ENCODE peak calls at places on chromosomes 2 and 18, in ten cellular contexts. One of them, this sample, is unnamed. For H3K9me3, the result is how much of the 10 kb centered on the place peaks cover.

GRCh38 chr2:209472386-209472832 is 48.6 kb downstream of the MAP2 start:
- DNase-seq in GM23248: peak
- DNase-seq in CD8-positive, alpha-beta T cell: no peak
- DNase-seq in CD4-positive, alpha-beta T cell: no peak
- DNase-seq in breast epithelium: no peak
- DNase-seq in cardiac muscle cell: peak
- DNase-seq in right lobe of liver: no peak
- DNase-seq in upper lobe of right lung: no peak
- DNase-seq in psoas muscle: no peak
- DNase-seq in CD8-positive, alpha-beta memory T cell: no peak
- DNase-seq in this sample: no peak

GRCh38 chr2:1099418-1099817 is 148.8 kb downstream of the SNTG2 start:
- DNase-seq in cardiac muscle cell: no peak
- DNase-seq in right lobe of liver: no peak
- DNase-seq in GM23248: no peak
- DNase-seq in psoas muscle: no peak
- DNase-seq in breast epithelium: no peak
- DNase-seq in upper lobe of right lung: no peak
- DNase-seq in CD8-positive, alpha-beta memory T cell: no peak
- DNase-seq in CD8-positive, alpha-beta T cell: no peak
- DNase-seq in CD4-positive, alpha-beta T cell: no peak
- DNase-seq in this sample: no peak

GRCh38 chr2:211085056-211085680 is 528.8 kb downstream of the CPS1 start:
- DNase-seq in GM23248: peak
- DNase-seq in CD8-positive, alpha-beta T cell: no peak
- DNase-seq in CD4-positive, alpha-beta T cell: no peak
- DNase-seq in upper lobe of right lung: no peak
- DNase-seq in psoas muscle: no peak
- DNase-seq in right lobe of liver: no peak
- DNase-seq in breast epithelium: no peak
- DNase-seq in cardiac muscle cell: peak
- DNase-seq in CD8-positive, alpha-beta memory T cell: no peak
- DNase-seq in this sample: no peak

GRCh38 chr2:84338069-84338468 is 121.0 kb downstream of the SUCLG1 start:
- DNase-seq in right lobe of liver: no peak
- DNase-seq in CD8-positive, alpha-beta memory T cell: no peak
- DNase-seq in psoas muscle: no peak
- DNase-seq in CD4-positive, alpha-beta T cell: no peak
- DNase-seq in cardiac muscle cell: peak
- DNase-seq in CD8-positive, alpha-beta T cell: no peak
- DNase-seq in upper lobe of right lung: no peak
- DNase-seq in breast epithelium: no peak
- DNase-seq in GM23248: peak
- DNase-seq in this sample: no peak

GRCh38 chr2:60549250-60550150 is 4.0 kb downstream of the BCL11A start:
- DNase-seq in CD8-positive, alpha-beta memory T cell: no peak
- DNase-seq in right lobe of liver: peak
- DNase-seq in CD4-positive, alpha-beta T cell: no peak
- DNase-seq in breast epithelium: no peak
- DNase-seq in upper lobe of right lung: peak
- DNase-seq in cardiac muscle cell: peak
- DNase-seq in CD8-positive, alpha-beta T cell: no peak
- DNase-seq in psoas muscle: no peak
- DNase-seq in GM23248: peak
- DNase-seq in this sample: no peak

GRCh38 chr18:48931680-48932461 is 18.9 kb downstream of the SMAD7 start:
- DNase-seq in GM23248: peak
- DNase-seq in upper lobe of right lung: no peak
- DNase-seq in right lobe of liver: no peak
- DNase-seq in cardiac muscle cell: no peak
- DNase-seq in breast epithelium: no peak
- DNase-seq in psoas muscle: no peak
- DNase-seq in CD8-positive, alpha-beta T cell: no peak
- DNase-seq in CD4-positive, alpha-beta T cell: no peak
- DNase-seq in CD8-positive, alpha-beta memory T cell: no peak
- DNase-seq in this sample: no peak

GRCh38 chr2:197205590-197206215 is 104.9 kb downstream of the ANKRD44 start:
- DNase-seq in CD4-positive, alpha-beta T cell: peak
- DNase-seq in cardiac muscle cell: no peak
- DNase-seq in psoas muscle: no peak
- DNase-seq in CD8-positive, alpha-beta memory T cell: peak
- DNase-seq in right lobe of liver: no peak
- DNase-seq in upper lobe of right lung: no peak
- DNase-seq in GM23248: no peak
- DNase-seq in breast epithelium: no peak
- DNase-seq in CD8-positive, alpha-beta T cell: peak
- DNase-seq in this sample: peak

GRCh38 chr2:152825834-152826233 is 107.4 kb downstream of the ARL6IP6 start:
- DNase-seq in breast epithelium: no peak
- DNase-seq in CD8-positive, alpha-beta T cell: no peak
- DNase-seq in CD4-positive, alpha-beta T cell: no peak
- DNase-seq in CD8-positive, alpha-beta memory T cell: no peak
- DNase-seq in psoas muscle: no peak
- DNase-seq in upper lobe of right lung: no peak
- DNase-seq in right lobe of liver: no peak
- DNase-seq in GM23248: peak
- DNase-seq in cardiac muscle cell: peak
- DNase-seq in this sample: no peak

GRCh38 chr2:42764096-42764495 is at the start of gene OXER1:
- DNase-seq in right lobe of liver: no peak
- DNase-seq in CD8-positive, alpha-beta memory T cell: no peak
- DNase-seq in CD4-positive, alpha-beta T cell: no peak
- DNase-seq in upper lobe of right lung: no peak
- DNase-seq in psoas muscle: no peak
- DNase-seq in CD8-positive, alpha-beta T cell: no peak
- DNase-seq in breast epithelium: no peak
- DNase-seq in cardiac muscle cell: no peak
- DNase-seq in GM23248: no peak
- DNase-seq in this sample: no peak

GRCh38 chr2:27977623-27978312 is 87.2 kb downstream of the BABAM2 start:
- DNase-seq in GM23248: peak
- DNase-seq in right lobe of liver: no peak
- DNase-seq in breast epithelium: no peak
- DNase-seq in CD8-positive, alpha-beta memory T cell: no peak
- DNase-seq in upper lobe of right lung: no peak
- DNase-seq in cardiac muscle cell: peak
- DNase-seq in psoas muscle: peak
- DNase-seq in CD4-positive, alpha-beta T cell: no peak
- DNase-seq in CD8-positive, alpha-beta T cell: no peak
- DNase-seq in this sample: no peak

GRCh38 chr2:195674491-195675226 is 17.6 kb downstream of the SLC39A10 start:
- DNase-seq in right lobe of liver: no peak
- DNase-seq in breast epithelium: no peak
- DNase-seq in upper lobe of right lung: no peak
- DNase-seq in psoas muscle: no peak
- DNase-seq in CD4-positive, alpha-beta T cell: no peak
- DNase-seq in cardiac muscle cell: peak
- DNase-seq in CD8-positive, alpha-beta T cell: no peak
- DNase-seq in GM23248: peak
- DNase-seq in CD8-positive, alpha-beta memory T cell: no peak
- DNase-seq in this sample: no peak

GRCh38 chr2:85245891-85246290 is 81.9 kb downstream of the TGOLN2 start:
- DNase-seq in psoas muscle: no peak
- DNase-seq in CD8-positive, alpha-beta memory T cell: no peak
- DNase-seq in right lobe of liver: no peak
- DNase-seq in GM23248: peak
- DNase-seq in breast epithelium: peak
- DNase-seq in cardiac muscle cell: no peak
- DNase-seq in CD8-positive, alpha-beta T cell: no peak
- DNase-seq in CD4-positive, alpha-beta T cell: no peak
- DNase-seq in upper lobe of right lung: no peak
- DNase-seq in this sample: no peak

GRCh38 chr2:16406929-16407328 is 258.7 kb downstream of the CYRIA start:
- DNase-seq in CD4-positive, alpha-beta T cell: no peak
- DNase-seq in CD8-positive, alpha-beta T cell: no peak
- DNase-seq in upper lobe of right lung: no peak
- DNase-seq in psoas muscle: no peak
- DNase-seq in right lobe of liver: no peak
- DNase-seq in breast epithelium: no peak
- DNase-seq in GM23248: no peak
- DNase-seq in cardiac muscle cell: no peak
- DNase-seq in CD8-positive, alpha-beta memory T cell: no peak
- DNase-seq in this sample: no peak

GRCh38 chr2:2123259-2123658 is 207.8 kb downstream of the MYT1L start:
- DNase-seq in GM23248: no peak
- DNase-seq in breast epithelium: no peak
- DNase-seq in CD8-positive, alpha-beta memory T cell: no peak
- DNase-seq in psoas muscle: no peak
- DNase-seq in CD4-positive, alpha-beta T cell: no peak
- DNase-seq in right lobe of liver: no peak
- DNase-seq in CD8-positive, alpha-beta T cell: no peak
- DNase-seq in cardiac muscle cell: no peak
- DNase-seq in upper lobe of right lung: no peak
- DNase-seq in this sample: no peak

GRCh38 chr2:200380139-200380561 is 73.7 kb downstream of the SPATS2L start:
- DNase-seq in cardiac muscle cell: no peak
- DNase-seq in GM23248: no peak
- DNase-seq in CD4-positive, alpha-beta T cell: no peak
- DNase-seq in CD8-positive, alpha-beta memory T cell: no peak
- DNase-seq in right lobe of liver: no peak
- DNase-seq in upper lobe of right lung: no peak
- DNase-seq in breast epithelium: no peak
- DNase-seq in CD8-positive, alpha-beta T cell: no peak
- DNase-seq in psoas muscle: no peak
- DNase-seq in this sample: no peak

DNA sequence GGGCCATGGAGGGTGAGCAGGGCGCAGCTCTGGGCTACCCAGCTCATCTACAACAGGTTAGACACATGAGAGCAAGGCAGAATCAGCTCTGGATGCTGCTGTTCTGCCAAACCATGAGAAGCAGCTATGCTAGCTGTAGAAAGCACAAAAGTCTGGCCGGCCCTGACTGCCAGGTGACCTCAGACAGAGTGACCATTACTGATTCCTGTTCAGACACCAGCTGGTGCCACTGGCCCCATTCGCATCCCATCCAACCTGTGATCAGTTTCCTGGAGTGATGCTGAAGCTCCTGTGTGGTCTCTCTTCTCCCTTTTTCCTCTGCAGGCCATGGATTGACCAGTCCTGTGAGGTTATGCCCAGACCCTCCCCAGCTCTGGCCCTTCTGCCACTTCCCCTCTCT is 14.3 kb downstream of the RBMS1 start:
- DNase-seq in CD8-positive, alpha-beta T cell: no peak
- DNase-seq in CD4-positive, alpha-beta T cell: no peak
- DNase-seq in CD8-positive, alpha-beta memory T cell: no peak
- DNase-seq in right lobe of liver: no peak
- DNase-seq in upper lobe of right lung: no peak
- DNase-seq in psoas muscle: no peak
- DNase-seq in GM23248: no peak
- DNase-seq in breast epithelium: no peak
- DNase-seq in cardiac muscle cell: no peak
- DNase-seq in this sample: no peak
- H3K9me3 ChIP-seq in CD8-positive, alpha-beta T cell: under half
- H3K9me3 ChIP-seq in CD4-positive, alpha-beta T cell: under half
- H3K9me3 ChIP-seq in CD8-positive, alpha-beta memory T cell: under half
- H3K9me3 ChIP-seq in right lobe of liver: under half
- H3K9me3 ChIP-seq in upper lobe of right lung: under half
- H3K9me3 ChIP-seq in psoas muscle: under half
- H3K9me3 ChIP-seq in GM23248: under half
- H3K9me3 ChIP-seq in breast epithelium: under half
- H3K9me3 ChIP-seq in cardiac muscle cell: under half
- H3K9me3 ChIP-seq in this sample: under half

DNA sequence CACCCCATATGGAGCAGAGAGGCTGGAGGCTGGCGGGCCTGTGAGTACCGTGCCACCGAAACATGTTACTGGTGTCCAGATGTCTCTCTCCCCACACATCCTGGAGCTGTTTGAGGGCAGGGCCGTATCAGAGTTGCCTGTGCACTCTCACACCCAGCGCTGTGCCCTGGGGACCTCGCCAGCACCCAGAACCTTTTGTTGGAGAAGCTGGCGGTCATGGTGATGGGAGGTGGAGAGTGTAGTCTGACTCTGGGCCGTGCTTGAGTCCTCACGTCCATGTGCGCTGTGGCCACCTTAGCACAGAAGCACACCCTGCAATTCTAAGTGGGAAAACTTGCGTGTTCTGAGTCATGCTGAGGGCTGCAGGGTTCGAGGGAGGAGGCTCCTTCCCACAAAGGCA is 259.2 kb downstream of the NDUFA10 start:
- DNase-seq in psoas muscle: no peak
- DNase-seq in cardiac muscle cell: no peak
- DNase-seq in upper lobe of right lung: peak
- DNase-seq in CD8-positive, alpha-beta memory T cell: no peak
- DNase-seq in CD8-positive, alpha-beta T cell: no peak
- DNase-seq in CD4-positive, alpha-beta T cell: no peak
- DNase-seq in breast epithelium: peak
- DNase-seq in GM23248: no peak
- DNase-seq in right lobe of liver: no peak
- DNase-seq in this sample: no peak
- H3K9me3 ChIP-seq in psoas muscle: under half
- H3K9me3 ChIP-seq in cardiac muscle cell: under half
- H3K9me3 ChIP-seq in upper lobe of right lung: under half
- H3K9me3 ChIP-seq in CD8-positive, alpha-beta memory T cell: under half
- H3K9me3 ChIP-seq in CD8-positive, alpha-beta T cell: under half
- H3K9me3 ChIP-seq in CD4-positive, alpha-beta T cell: under half
- H3K9me3 ChIP-seq in breast epithelium: under half
- H3K9me3 ChIP-seq in GM23248: under half
- H3K9me3 ChIP-seq in right lobe of liver: under half
- H3K9me3 ChIP-seq in this sample: under half

GRCh38 chr2:234640657-234641056 is 143.8 kb upstream of the ARL4C start:
- DNase-seq in CD8-positive, alpha-beta T cell: no peak
- DNase-seq in right lobe of liver: no peak
- DNase-seq in CD4-positive, alpha-beta T cell: no peak
- DNase-seq in CD8-positive, alpha-beta memory T cell: no peak
- DNase-seq in psoas muscle: no peak
- DNase-seq in upper lobe of right lung: no peak
- DNase-seq in GM23248: peak
- DNase-seq in breast epithelium: no peak
- DNase-seq in cardiac muscle cell: no peak
- DNase-seq in this sample: no peak
- H3K9me3 ChIP-seq in CD8-positive, alpha-beta T cell: under half
- H3K9me3 ChIP-seq in right lobe of liver: under half
- H3K9me3 ChIP-seq in CD4-positive, alpha-beta T cell: under half
- H3K9me3 ChIP-seq in CD8-positive, alpha-beta memory T cell: under half
- H3K9me3 ChIP-seq in psoas muscle: under half
- H3K9me3 ChIP-seq in upper lobe of right lung: under half
- H3K9me3 ChIP-seq in GM23248: under half
- H3K9me3 ChIP-seq in breast epithelium: under half
- H3K9me3 ChIP-seq in cardiac muscle cell: under half
- H3K9me3 ChIP-seq in this sample: under half

DNA sequence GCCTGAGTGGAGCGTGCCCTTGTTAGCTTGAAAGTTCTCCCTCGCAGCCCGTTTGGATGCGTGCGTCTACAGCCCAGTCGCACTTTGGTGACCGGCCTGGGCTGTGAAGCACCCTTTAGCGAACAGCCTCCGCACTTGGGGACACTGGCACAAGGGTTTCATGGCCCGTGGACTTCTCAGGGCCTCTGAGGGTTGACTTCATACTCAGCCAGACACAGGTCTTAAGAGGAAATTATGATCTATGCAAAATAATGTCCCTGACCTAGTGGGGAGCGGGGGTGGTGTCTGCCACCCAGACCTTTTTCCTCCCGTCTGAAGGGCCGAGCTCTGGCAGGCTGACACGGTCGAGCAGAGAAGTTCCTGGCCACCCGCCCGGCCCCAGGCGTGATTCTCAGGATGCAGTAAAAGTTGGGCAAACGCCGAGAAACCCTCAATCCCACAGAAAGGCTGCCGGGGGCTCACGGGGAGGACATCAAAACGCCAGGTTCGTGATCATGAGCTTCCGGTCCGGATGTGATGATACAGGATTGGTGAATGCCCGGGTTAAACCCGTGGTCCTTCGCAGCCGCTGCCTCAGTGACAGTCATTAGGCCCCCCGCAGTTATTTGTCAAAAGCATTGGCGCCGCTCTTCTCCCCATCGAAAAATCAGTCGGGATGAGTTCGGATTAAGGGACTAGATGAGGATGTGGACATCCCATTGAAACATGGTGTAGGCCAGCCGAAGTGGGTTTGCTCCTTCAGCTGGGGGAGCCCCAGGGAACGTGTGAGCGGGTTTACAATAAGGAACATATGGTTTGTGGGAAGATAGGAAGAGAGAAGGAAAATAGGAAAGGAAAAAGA is 3.6 kb upstream of the PAX3 start:
- DNase-seq in CD8-positive, alpha-beta T cell: no peak
- DNase-seq in GM23248: no peak
- DNase-seq in psoas muscle: no peak
- DNase-seq in CD8-positive, alpha-beta memory T cell: no peak
- DNase-seq in right lobe of liver: no peak
- DNase-seq in breast epithelium: no peak
- DNase-seq in CD4-positive, alpha-beta T cell: no peak
- DNase-seq in cardiac muscle cell: no peak
- DNase-seq in upper lobe of right lung: no peak
- DNase-seq in this sample: no peak
- H3K9me3 ChIP-seq in CD8-positive, alpha-beta T cell: under half
- H3K9me3 ChIP-seq in GM23248: under half
- H3K9me3 ChIP-seq in psoas muscle: under half
- H3K9me3 ChIP-seq in CD8-positive, alpha-beta memory T cell: under half
- H3K9me3 ChIP-seq in right lobe of liver: under half
- H3K9me3 ChIP-seq in breast epithelium: under half
- H3K9me3 ChIP-seq in CD4-positive, alpha-beta T cell: under half
- H3K9me3 ChIP-seq in cardiac muscle cell: under half
- H3K9me3 ChIP-seq in upper lobe of right lung: under half
- H3K9me3 ChIP-seq in this sample: under half